ENCODE peak calls at places on chromosome 5, in eight cellular contexts. H, E, M, B, W, U, T and I are unnamed samples.

GRCh38 chr5:26662806-26663360 is 375.5 kb downstream of the CDH9 start:
- DNase-seq in H (no peak), E (no peak), M (no peak), B (no peak), W (no peak), U (no peak), T (no peak), I (no peak)

GRCh38 chr5:67160985-67161384 is 35.6 kb downstream of the CD180 start:
- DNase-seq in H (peak), E (no peak), M (peak), B (no peak), W (no peak), U (no peak), T (peak), I (no peak)

GRCh38 chr5:17438027-17438426 is 60.0 kb upstream of the TAF11L2 start:
- DNase-seq in H (no peak), E (no peak), M (no peak), B (no peak), W (no peak), U (no peak), T (no peak), I (no peak)

GRCh38 chr5:177478711-177479646 is 5.5 kb upstream of the DBN1 start:
- DNase-seq in H (peak), E (no peak), M (no peak), B (no peak), W (no peak), U (no peak), T (peak), I (no peak)

GRCh38 chr5:141356950-141357349 is 2.1 kb downstream of the PCDHGA4 start:
- DNase-seq in H (no peak), E (no peak), M (no peak), B (no peak), W (no peak), U (no peak), T (no peak), I (no peak)

GRCh38 chr5:75050415-75050814 is 1.9 kb downstream of the GCNT4 start:
- DNase-seq in H (peak), E (no peak), M (no peak), B (no peak), W (no peak), U (no peak), T (no peak), I (no peak)

GRCh38 chr5:61519728-61520277 is 187.7 kb downstream of the ZSWIM6 start:
- DNase-seq in H (no peak), E (no peak), M (no peak), B (no peak), W (no peak), U (no peak), T (peak), I (no peak)

GRCh38 chr5:179533907-179534306 is 16.4 kb upstream of the RUFY1 start:
- DNase-seq in H (no peak), E (no peak), M (no peak), B (no peak), W (no peak), U (no peak), T (no peak), I (no peak)

GRCh38 chr5:125210241-125210947 is 464.0 kb upstream of the ZNF608 start:
- DNase-seq in H (no peak), E (no peak), M (no peak), B (no peak), W (no peak), U (no peak), T (no peak), I (no peak)

GRCh38 chr5:149904293-149904886 is 40.2 kb downstream of the PDE6A start:
- DNase-seq in H (no peak), E (no peak), M (no peak), B (no peak), W (no peak), U (no peak), T (peak), I (no peak)

GRCh38 chr5:122183098-122183794 is 53.9 kb downstream of the ZNF474 start:
- DNase-seq in H (peak), E (no peak), M (no peak), B (no peak), W (no peak), U (no peak), T (peak), I (no peak)

GRCh38 chr5:158286827-158287226 is 427.9 kb upstream of the CLINT1 start:
- DNase-seq in H (no peak), E (no peak), M (no peak), B (no peak), W (no peak), U (no peak), T (no peak), I (no peak)

GRCh38 chr5:15421798-15422456 is 78.1 kb upstream of the FBXL7 start:
- DNase-seq in H (peak), E (no peak), M (no peak), B (no peak), W (no peak), U (no peak), T (no peak), I (no peak)

GRCh38 chr5:103561670-103562069 is 919 bp downstream of the NUDT12 start:
- DNase-seq in H (peak), E (no peak), M (peak), B (no peak), W (no peak), U (no peak), T (no peak), I (no peak)

GRCh38 chr5:135150767-135151166 is 116.7 kb upstream of the PITX1 start:
- DNase-seq in H (peak), E (no peak), M (no peak), B (no peak), W (no peak), U (no peak), T (no peak), I (no peak)

GRCh38 chr5:118076490-118076889 is 911.9 kb downstream of the DTWD2 start:
- DNase-seq in H (peak), E (no peak), M (peak), B (no peak), W (no peak), U (no peak), T (no peak), I (no peak)